ENCODE peak calls at places on chromosome 7, in seven cellular contexts. G is ovary, L is left ventricle myocardium inferior, F is body of pancreas, H is A549, C is upper lobe of right lung, N is IMR-90. D is an unnamed sample. For H3K4me1, the result is how much of the 10 kb centered on the place peaks cover.

GRCh38 chr7:157483971-157484410 is 147.2 kb downstream of the DNAJB6 start:
- DNase-seq in H (no peak), N (no peak), G (no peak), C (no peak), L (no peak), F (no peak), D (no peak)

GRCh38 chr7:106583133-106583532 is 77.8 kb downstream of the CCDC71L start:
- DNase-seq in F (no peak), L (no peak), C (no peak), H (no peak), G (no peak), N (peak), D (no peak)

GRCh38 chr7:81159402-81159801 is 240.6 kb upstream of the SEMA3C start:
- DNase-seq in G (no peak), N (peak), C (no peak), L (no peak), H (peak), F (no peak), D (no peak)

GRCh38 chr7:151415375-151416112 is 5.7 kb upstream of the WDR86 start:
- DNase-seq in N (peak), G (no peak), C (peak), F (peak), L (no peak), H (no peak), D (peak)

GRCh38 chr7:150756858-150757257 is 19.6 kb downstream of the GIMAP5 start:
- DNase-seq in C (no peak), G (no peak), H (no peak), F (no peak), L (no peak), N (no peak), D (no peak)

GRCh38 chr7:127776776-127777390 is 124.9 kb downstream of the SND1 start:
- DNase-seq in F (no peak), H (no peak), L (no peak), G (no peak), N (peak), C (no peak), D (no peak)

GRCh38 chr7:138126928-138127327 is 50.7 kb downstream of the AKR1D1 start:
- DNase-seq in H (no peak), G (no peak), F (no peak), L (no peak), N (no peak), C (no peak), D (no peak)

GRCh38 chr7:26625286-26625685 is 239.1 kb downstream of the SKAP2 start:
- DNase-seq in F (no peak), N (no peak), G (no peak), L (no peak), C (no peak), H (no peak), D (no peak)

GRCh38 chr7:96084880-96085551 is 236.9 kb downstream of the SLC25A13 start:
- DNase-seq in L (no peak), F (no peak), C (no peak), G (no peak), H (peak), N (peak), D (no peak)

GRCh38 chr7:14850039-14850438 is 52.5 kb downstream of the DGKB start:
- DNase-seq in H (no peak), G (no peak), N (peak), L (no peak), C (no peak), F (no peak), D (no peak)

GRCh38 chr7:18356195-18356645 is 139.3 kb upstream of the HDAC9 start:
- DNase-seq in L (no peak), G (no peak), H (peak), F (no peak), N (peak), C (no peak), D (no peak)

GRCh38 chr7:20228654-20229053 is 11.5 kb upstream of the MACC1 start:
- DNase-seq in C (no peak), N (no peak), L (no peak), F (no peak), H (no peak), G (no peak), D (no peak)

GRCh38 chr7:114354306-114354705 is 60.3 kb upstream of the FOXP2 start:
- DNase-seq in C (no peak), L (no peak), F (no peak), G (no peak), N (no peak), H (no peak), D (no peak)

GRCh38 chr7:116511552-116512523 is 12.3 kb downstream of the CAV2 start:
- DNase-seq in G (no peak), N (peak), L (no peak), H (peak), C (no peak), F (no peak), D (peak)

GRCh38 chr7:132418840-132419239 is 157.4 kb downstream of the PLXNA4 start:
- DNase-seq in H (no peak), G (no peak), N (no peak), L (no peak), C (no peak), F (no peak), D (no peak)

GRCh38 chr7:131649879-131650278 is 93.5 kb upstream of the PODXL start:
- DNase-seq in G (no peak), C (no peak), N (no peak), H (no peak), F (no peak), L (no peak), D (no peak)

GRCh38 chr7:2041496-2042367 is 191.0 kb downstream of the MAD1L1 start:
- DNase-seq in C (peak), H (no peak), G (peak), L (no peak), F (no peak), N (no peak), D (no peak)

GRCh38 chr7:20158684-20159083 is 58.5 kb downstream of the MACC1 start:
- DNase-seq in F (peak), C (no peak), H (no peak), N (peak), G (no peak), L (no peak), D (no peak)

GRCh38 chr7:38660427-38661099 is 29.4 kb upstream of the AMPH start:
- DNase-seq in H (peak), L (no peak), C (no peak), N (peak), G (no peak), F (peak), D (no peak)

GRCh38 chr7:42380411-42380810 is 143.4 kb upstream of the GLI3 start:
- DNase-seq in F (no peak), N (no peak), H (no peak), G (no peak), L (no peak), C (no peak), D (no peak)

GRCh38 chr7:51139796-51140195 is 176.8 kb downstream of the COBL start:
- DNase-seq in F (peak), C (no peak), H (no peak), N (no peak), G (no peak), L (no peak), D (no peak)

GRCh38 chr7:125644113-125644512 is 714.5 kb upstream of the POT1 start:
- DNase-seq in H (no peak), N (no peak), F (no peak), L (no peak), C (no peak), G (no peak), D (no peak)

GRCh38 chr7:23246540-23246939 is at the start of gene GPNMB:
- DNase-seq in L (no peak), H (no peak), G (no peak), F (peak), N (peak), C (no peak), D (no peak)

GRCh38 chr7:149414745-149415390 is 46.0 kb downstream of the ZNF777 start:
- DNase-seq in C (no peak), F (peak), H (peak), G (peak), N (peak), L (peak), D (no peak)

GRCh38 chr7:132933076-132933466 is 148.8 kb downstream of the CHCHD3 start:
- DNase-seq in F (no peak), G (no peak), L (no peak), C (no peak), N (peak), H (no peak), D (no peak)

GRCh38 chr7:150451833-150452431 is 1.5 kb downstream of the GIMAP8 start:
- DNase-seq in G (no peak), N (no peak), L (no peak), H (no peak), C (no peak), F (peak), D (no peak)

GRCh38 chr7:155009570-155010157 is 6.7 kb upstream of the PAXIP1 start:
- DNase-seq in L (no peak), H (peak), G (no peak), F (peak), N (no peak), C (no peak), D (no peak)
- TF ChIP-seq CTCF in L (peak), H (peak), G (no peak), F (peak), N (peak), C (peak), D (peak)

DNA sequence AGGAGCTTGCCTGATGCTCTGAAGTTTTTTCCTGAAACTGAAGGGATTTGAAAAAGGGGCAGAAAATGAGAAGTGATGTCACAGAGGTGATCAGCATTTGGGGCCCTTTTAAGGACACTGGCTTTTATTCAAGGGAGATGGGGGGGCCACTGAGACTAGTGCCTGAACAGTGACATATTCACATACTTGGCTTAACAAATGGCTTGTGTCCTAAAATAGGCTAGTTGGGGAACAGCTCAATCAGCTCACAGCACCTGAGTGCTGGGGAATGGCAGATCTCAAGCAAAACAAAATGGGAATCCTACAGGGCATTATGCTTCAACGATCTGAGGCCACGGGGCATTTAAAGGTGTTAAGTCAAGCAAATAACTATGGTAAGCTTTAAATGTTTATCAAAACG is 90.1 kb downstream of the UBE2H start:
- DNase-seq in H (no peak), L (no peak), G (no peak), F (no peak), C (no peak), N (no peak), D (no peak)
- H3K4me1 ChIP-seq in H (under half), L (half or more), G (under half), F (half or more), C (half or more), N (under half), D (under half)

GRCh38 chr7:107980671-107981190 is 22.2 kb downstream of the LAMB1 start:
- DNase-seq in G (no peak), L (no peak), H (no peak), F (no peak), C (no peak), N (no peak), D (no peak)

GRCh38 chr7:107980171-107980570 is 22.8 kb downstream of the LAMB1 start:
- DNase-seq in C (no peak), F (no peak), N (no peak), G (no peak), H (no peak), L (no peak), D (no peak)

GRCh38 chr7:107981466-107981865 is 21.5 kb downstream of the LAMB1 start:
- DNase-seq in L (no peak), F (no peak), H (no peak), N (no peak), G (no peak), C (no peak), D (no peak)

GRCh38 chr7:107982463-107982862 is 20.5 kb downstream of the LAMB1 start:
- DNase-seq in N (no peak), G (no peak), C (no peak), H (no peak), F (no peak), L (no peak), D (no peak)

DNA sequence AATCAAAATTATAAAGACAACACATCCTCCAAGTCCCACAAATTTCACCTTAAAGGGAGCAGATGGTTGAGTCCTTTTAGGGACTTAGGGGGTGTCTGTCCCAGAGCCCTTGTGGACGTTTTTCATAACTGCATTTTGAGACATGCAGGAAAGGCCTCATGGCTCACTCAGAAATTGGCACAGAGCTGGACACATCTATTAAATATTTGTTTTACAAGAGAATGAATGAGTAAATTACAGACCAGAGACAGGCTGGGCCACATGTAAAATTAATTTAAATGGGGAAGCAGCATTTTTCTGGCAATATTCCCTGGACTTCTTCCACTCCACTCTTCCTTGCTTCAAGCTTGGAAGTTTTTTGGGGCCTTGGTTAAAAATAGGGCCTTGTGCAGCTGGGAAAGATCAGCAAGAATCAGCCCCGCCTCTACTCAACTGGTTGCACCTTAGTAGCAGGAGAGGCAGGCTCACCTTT is 20.0 kb downstream of the LAMB1 start:
- DNase-seq in F (no peak), N (peak), C (no peak), H (peak), G (no peak), L (no peak), D (no peak)
- TF ChIP-seq CTCF in F (no peak), N (no peak), C (peak), H (no peak), G (no peak), L (peak), D (no peak)

GRCh38 chr7:101819183-101819582 is 1.8 kb downstream of the CUX1 start:
- DNase-seq in F (no peak), L (no peak), G (no peak), C (no peak), H (no peak), N (no peak), D (peak)

GRCh38 chr7:101818699-101819071 is 1.3 kb downstream of the CUX1 start:
- DNase-seq in N (no peak), C (no peak), L (no peak), G (no peak), F (no peak), H (no peak), D (peak)

GRCh38 chr7:101819913-101820522 is 2.6 kb downstream of the CUX1 start:
- DNase-seq in H (no peak), F (no peak), L (no peak), G (no peak), N (no peak), C (no peak), D (no peak)

GRCh38 chr7:101823086-101823485 is 5.7 kb downstream of the CUX1 start:
- DNase-seq in G (no peak), L (no peak), F (peak), N (no peak), H (no peak), C (peak), D (peak)

GRCh38 chr7:101820703-101821102 is 3.3 kb downstream of the CUX1 start:
- DNase-seq in H (no peak), F (no peak), N (no peak), C (no peak), G (no peak), L (no peak), D (peak)
- H3K4me1 ChIP-seq in H (under half), F (under half), N (under half), C (under half), G (under half), L (half or more), D (under half)